ENCODE peak calls at places on chromosomes 7 and 10, in four cellular contexts. B, D, J and H are unnamed samples. For H3K79me2, the result is how much of the 10 kb centered on the place peaks cover.

GRCh38 chr7:122694697-122695096 is 4.2 kb downstream of the RNF133 start:
- DNase-seq in B (no peak), D (no peak), J (no peak), H (no peak)

GRCh38 chr7:155998328-155998691 is 186.0 kb upstream of the SHH start:
- DNase-seq in B (no peak), D (no peak), J (no peak), H (no peak)

GRCh38 chr7:50728184-50728583 is 54.5 kb downstream of the GRB10 start:
- DNase-seq in B (peak), D (peak), J (no peak), H (no peak)

GRCh38 chr7:28608226-28608625 is 195.9 kb downstream of the CREB5 start:
- DNase-seq in B (no peak), D (no peak), J (no peak), H (no peak)

GRCh38 chr7:105141068-105141467 is 127.1 kb downstream of the KMT2E start:
- DNase-seq in B (peak), D (no peak), J (peak), H (peak)

GRCh38 chr10:15808204-15808797 is 52.0 kb downstream of the MINDY3 start:
- DNase-seq in B (no peak), D (no peak), J (no peak), H (no peak)

GRCh38 chr7:116216956-116217570 is 6.7 kb downstream of the TES start:
- DNase-seq in B (peak), D (peak), J (no peak), H (peak)

GRCh38 chr7:141045842-141046630 is 27.8 kb upstream of the TMEM178B start:
- DNase-seq in B (no peak), D (peak), J (no peak), H (no peak)

GRCh38 chr7:52747817-52748216 is 287.6 kb upstream of the POM121L12 start:
- DNase-seq in B (no peak), D (no peak), J (no peak), H (no peak)

GRCh38 chr7:120933475-120933874 is 17.1 kb upstream of the ING3 start:
- DNase-seq in B (no peak), D (no peak), J (no peak), H (peak)

GRCh38 chr10:119161680-119162079 is 3.8 kb downstream of the SFXN4 start:
- DNase-seq in B (peak), D (no peak), J (no peak), H (no peak)

GRCh38 chr7:157815061-157816022 is 478.5 kb downstream of the DNAJB6 start:
- DNase-seq in B (no peak), D (no peak), J (no peak), H (no peak)

GRCh38 chr10:131033166-131034085 is 278.1 kb downstream of the TCERG1L start:
- DNase-seq in B (no peak), D (no peak), J (no peak), H (no peak)

GRCh38 chr10:132232553-132232949 is 45.8 kb downstream of the DPYSL4 start:
- DNase-seq in B (no peak), D (peak), J (peak), H (no peak)

GRCh38 chr7:31061185-31061584 is 9.1 kb downstream of the ADCYAP1R1 start:
- DNase-seq in B (no peak), D (no peak), J (no peak), H (no peak)

GRCh38 chr10:48526371-48526821 is 78.5 kb downstream of the ARHGAP22 start:
- DNase-seq in B (peak), D (no peak), J (no peak), H (peak)

GRCh38 chr10:789831-790701 is 100.6 kb upstream of the DIP2C start:
- DNase-seq in B (no peak), D (no peak), J (no peak), H (no peak)

GRCh38 chr7:93717217-93717900 is 142.8 kb upstream of the CALCR start:
- DNase-seq in B (peak), D (no peak), J (no peak), H (no peak)

GRCh38 chr10:13536674-13537366 is 8.0 kb upstream of the BEND7 start:
- DNase-seq in B (peak), D (peak), J (peak), H (peak)

GRCh38 chr7:128906766-128907559 is 3.5 kb downstream of the KCP start:
- DNase-seq in B (no peak), D (no peak), J (no peak), H (no peak)

GRCh38 chr7:139618482-139619366 is 95.2 kb downstream of the CLEC2L start:
- DNase-seq in B (peak), D (peak), J (peak), H (peak)

GRCh38 chr7:142389544-142389943 is 131.7 kb upstream of the PRSS58 start:
- DNase-seq in B (no peak), D (no peak), J (no peak), H (no peak)

GRCh38 chr7:129348023-129348740 is 86.0 kb upstream of the STRIP2 start:
- DNase-seq in B (no peak), D (no peak), J (no peak), H (no peak)

GRCh38 chr10:125719173-125720001 is at the start of gene EDRF1:
- DNase-seq in B (peak), D (peak), J (peak), H (peak)

GRCh38 chr10:82815680-82816079 is 940.7 kb downstream of the NRG3 start:
- DNase-seq in B (no peak), D (no peak), J (no peak), H (no peak)

GRCh38 chr10:30443049-30443448 is 9.1 kb downstream of the MAP3K8 start:
- DNase-seq in B (no peak), D (no peak), J (no peak), H (no peak)

GRCh38 chr7:95950698-95951097 is 178.3 kb downstream of the DYNC1I1 start:
- DNase-seq in B (no peak), D (peak), J (no peak), H (no peak)

GRCh38 chr7:30660331-30661255 is 21.7 kb downstream of the CRHR2 start:
- DNase-seq in B (no peak), D (no peak), J (no peak), H (no peak)

GRCh38 chr10:100637785-100638184 is 102.0 kb downstream of the HIF1AN start:
- DNase-seq in B (no peak), D (peak), J (no peak), H (peak)

GRCh38 chr10:48938281-48938680 is 1.4 kb downstream of the LRRC18 start:
- DNase-seq in B (no peak), D (no peak), J (no peak), H (no peak)

DNA sequence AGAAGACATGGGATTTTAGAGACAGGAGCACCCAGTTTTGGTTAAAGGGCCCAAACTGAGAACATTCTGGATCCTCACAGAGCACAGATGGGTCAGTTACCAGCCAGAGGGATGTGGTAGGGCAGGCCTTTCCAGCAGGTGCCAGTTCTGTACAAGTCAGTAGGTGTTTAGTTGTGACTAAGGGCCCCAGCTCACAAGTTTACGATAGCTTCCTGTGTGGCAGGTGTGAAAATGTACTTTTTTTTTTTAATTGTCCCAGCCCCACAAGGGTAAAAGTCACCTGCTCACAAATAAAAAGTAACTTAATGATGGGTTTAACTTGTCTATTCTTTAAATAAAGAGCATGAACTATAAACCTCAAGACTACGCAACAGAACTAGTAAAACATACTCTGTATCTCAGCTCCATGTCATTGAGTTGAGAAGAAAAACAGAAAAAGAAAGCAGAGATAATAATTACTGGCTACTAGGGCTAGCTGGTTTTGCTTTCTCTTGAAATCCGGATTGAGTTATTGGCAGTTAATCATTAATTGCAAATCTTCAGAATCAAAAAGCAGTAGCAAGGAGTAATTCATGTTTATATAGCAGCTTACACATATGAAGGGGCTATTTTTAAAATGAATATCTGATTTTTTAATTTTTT is 15.4 kb downstream of the NFE2L3 start:
- DNase-seq in B (no peak), D (no peak), J (no peak), H (no peak)
- H3K79me2 ChIP-seq in B (under half), D (under half), J (under half), H (under half)

DNA sequence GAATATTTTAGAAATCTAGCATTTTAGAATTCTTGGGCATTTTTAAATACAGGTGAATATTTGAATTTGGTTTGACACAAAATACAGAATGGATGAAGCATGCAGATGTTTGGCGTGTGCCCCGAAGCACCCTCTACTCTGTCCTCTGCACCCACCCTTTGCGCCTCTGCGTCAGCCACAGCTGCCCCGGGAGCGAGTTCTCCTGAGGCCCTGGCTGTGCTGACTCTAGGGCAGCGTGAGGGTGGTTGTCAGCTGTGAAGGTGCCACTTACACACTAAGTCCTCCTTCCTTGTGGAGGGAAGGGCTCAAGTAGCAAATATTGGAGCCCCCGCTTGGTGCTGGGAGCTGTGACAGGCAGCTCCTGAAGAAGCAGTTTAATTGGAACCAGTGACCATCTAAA is 48.4 kb downstream of the DAGLB start:
- DNase-seq in B (no peak), D (no peak), J (no peak), H (no peak)
- H3K79me2 ChIP-seq in B (half or more), D (under half), J (under half), H (half or more)

GRCh38 chr10:3777876-3778707 is 6.9 kb downstream of the KLF6 start:
- DNase-seq in B (peak), D (peak), J (no peak), H (peak)
- H3K79me2 ChIP-seq in B (half or more), D (under half), J (half or more), H (half or more)

GRCh38 chr10:50452603-50453002 is 171.2 kb downstream of the SGMS1 start:
- DNase-seq in B (no peak), D (no peak), J (peak), H (no peak)
- H3K79me2 ChIP-seq in B (under half), D (under half), J (under half), H (under half)